ENCODE peak calls at places on chromosome 5, in nine cellular contexts. B is IMR-90; R is activated T-cell treated with anti-CD3 and anti-CD28 coated beads, Interleukin-2, amount 50 U/mL, for 72 hours; J is WTC11; X is Right ventricle myocardium superior; W is A549; P is natural killer cell; O is activated CD8-positive, alpha-beta memory T cell treated with anti-CD3 and anti-CD28 coated beads, Interleukin-2, amount 10 ng/mL, durations not matched to agents 7 days and 5 days; C is activated CD4-positive, CD25-positive, alpha-beta regulatory T cell treated with anti-CD3 and anti-CD28 coated beads, Interleukin-2, amount 50 U/mL, for 24 hours. E is an unnamed sample.

GRCh38 chr5:118258223-118258622 is 730.1 kb downstream of the DTWD2 start:
- ATAC-seq in P (no peak), R (no peak), O (no peak), X (peak; percentile 22), J (no peak), B (no peak), C (no peak), W (no peak), E (no peak)

GRCh38 chr5:62083661-62084060 is 222.3 kb upstream of the KIF2A start:
- ATAC-seq in B (no peak), C (no peak), X (no peak), J (no peak), O (no peak), P (no peak), R (no peak), W (no peak), E (no peak)

GRCh38 chr5:107380654-107381053 is 290.1 kb downstream of the EFNA5 start:
- ATAC-seq in B (no peak), C (no peak), O (no peak), W (peak; percentile 78), R (no peak), P (no peak), J (no peak), X (no peak), E (no peak)

GRCh38 chr5:79843450-79844388 is 147.3 kb downstream of the MTX3 start:
- ATAC-seq in J (no peak), O (no peak), X (no peak), C (no peak), R (no peak), P (no peak), W (no peak), B (no peak), E (no peak)

GRCh38 chr5:140553657-140554056 is 3.6 kb downstream of the SRA1 start:
- ATAC-seq in W (no peak), B (no peak), X (no peak), C (peak; percentile 37), O (no peak), J (no peak), P (no peak), R (peak; percentile 39), E (peak; percentile 59)

GRCh38 chr5:127009784-127010183 is 20.6 kb downstream of the MARCHF3 start:
- ATAC-seq in X (no peak), C (no peak), J (no peak), B (no peak), O (no peak), W (no peak), R (no peak), P (no peak), E (no peak)

GRCh38 chr5:138685052-138685755 is 68.0 kb upstream of the CTNNA1 start:
- ATAC-seq in C (no peak), B (no peak), O (no peak), P (no peak), J (no peak), W (no peak), R (no peak), X (no peak), E (no peak)

GRCh38 chr5:181053760-181054122 is 13.7 kb downstream of the BTNL9 start:
- ATAC-seq in O (peak; percentile 16), J (peak; percentile 47), C (no peak), W (peak; percentile 53), P (peak; percentile 48), X (peak; percentile 43), B (peak; percentile 11), R (peak; percentile 37), E (no peak)

GRCh38 chr5:82408033-82408432 is 129.9 kb upstream of the RPS23 start:
- ATAC-seq in B (no peak), J (no peak), P (no peak), W (no peak), X (no peak), R (no peak), C (no peak), O (no peak), E (no peak)

GRCh38 chr5:130067364-130067763 is 163.1 kb downstream of the CHSY3 start:
- ATAC-seq in O (no peak), P (no peak), B (no peak), X (no peak), C (no peak), R (no peak), J (no peak), W (no peak), E (no peak)

GRCh38 chr5:40754381-40755092 is 1.2 kb downstream of the TTC33 start:
- ATAC-seq in J (no peak), B (peak; percentile 35), C (peak; percentile 11), R (peak; percentile 63), W (peak; percentile 0), P (no peak), X (no peak), O (peak; percentile 38), E (peak; percentile 49)

GRCh38 chr5:131396015-131396414 is 132.2 kb downstream of the CDC42SE2 start:
- ATAC-seq in X (no peak), B (no peak), P (no peak), C (peak; percentile 77), R (peak; percentile 82), J (no peak), W (no peak), O (peak; percentile 76), E (peak; percentile 79)

GRCh38 chr5:148844433-148845279 is 18.2 kb downstream of the ADRB2 start:
- ATAC-seq in B (no peak), P (peak; percentile 75), J (no peak), O (peak; percentile 31), C (no peak), X (no peak), W (peak; percentile 67), R (peak; percentile 71), E (peak; percentile 28)

GRCh38 chr5:175710361-175710760 is 52.5 kb downstream of the HRH2 start:
- ATAC-seq in J (no peak), O (no peak), C (no peak), B (no peak), P (no peak), X (no peak), R (no peak), W (no peak), E (no peak)

GRCh38 chr5:17317499-17317898 is 100.1 kb downstream of the BASP1 start:
- ATAC-seq in X (no peak), W (no peak), B (no peak), R (no peak), C (no peak), P (no peak), J (no peak), O (no peak), E (no peak)

GRCh38 chr5:12284604-12285003 is 380.4 kb upstream of the CTNND2 start:
- ATAC-seq in C (no peak), W (no peak), P (no peak), J (no peak), R (no peak), X (no peak), O (no peak), B (no peak), E (no peak)

GRCh38 chr5:145554399-145554798 is 280.7 kb downstream of the PRELID2 start:
- ATAC-seq in J (no peak), P (no peak), W (peak; percentile 53), R (no peak), X (peak; percentile 60), C (no peak), O (no peak), B (peak; percentile 48), E (no peak)

GRCh38 chr5:127040779-127041520 is 10.6 kb upstream of the MARCHF3 start:
- ATAC-seq in R (no peak), X (peak; percentile 62), B (peak; percentile 22), C (no peak), W (no peak), P (no peak), O (no peak), J (peak; percentile 84), E (no peak)

GRCh38 chr5:6365142-6365976 is 13.0 kb downstream of the MED10 start:
- ATAC-seq in C (no peak), W (no peak), X (no peak), R (peak; percentile 24), J (no peak), B (peak; percentile 78), P (no peak), O (no peak), E (no peak)

GRCh38 chr5:103435136-103435914 is 127.3 kb downstream of the NUDT12 start:
- ATAC-seq in J (no peak), R (no peak), P (no peak), X (no peak), O (no peak), C (no peak), B (no peak), W (no peak), E (no peak)

GRCh38 chr5:137923856-137924255 is 34.6 kb downstream of the PKD2L2 start:
- ATAC-seq in O (no peak), B (peak; percentile 95), X (no peak), C (no peak), P (no peak), J (peak; percentile 39), R (no peak), W (peak; percentile 61), E (no peak)

GRCh38 chr5:78405820-78406750 is 45.7 kb downstream of the SCAMP1 start:
- ATAC-seq in O (no peak), P (no peak), J (no peak), B (peak; percentile 98), R (peak; percentile 83), X (no peak), C (peak; percentile 58), W (peak; percentile 96), E (peak; percentile 92)

GRCh38 chr5:32572778-32573480 is 12.4 kb upstream of the SUB1 start:
- ATAC-seq in J (no peak), R (peak; percentile 61), C (peak; percentile 53), B (no peak), P (no peak), O (peak; percentile 70), W (no peak), X (no peak), E (peak; percentile 64)

GRCh38 chr5:88942967-88943291 is 59.9 kb upstream of the MEF2C start:
- ATAC-seq in C (no peak), J (no peak), P (no peak), X (no peak), O (no peak), B (no peak), W (no peak), R (no peak), E (no peak)

GRCh38 chr5:112119527-112119926 is 299.6 kb downstream of the EPB41L4A start:
- ATAC-seq in P (no peak), W (peak; percentile 48), B (no peak), O (no peak), X (no peak), J (peak; percentile 84), C (no peak), R (no peak), E (no peak)

E was measured in activated T-helper 17 cell treated with anti-CD3 and anti-CD28 coated beads, Interleukin-2, amount 50 U/mL, for 72 hours.